ENCODE peak calls at places on chromosomes 16 and 17, in four cellular contexts. One of them, this sample, is unnamed.

GRCh38 chr16:66954097-66954659 is 6.9 kb upstream of the CES3 start:
- DNase-seq in CD8-positive, alpha-beta memory T cell: peak; percentile 77
- DNase-seq in DMS79 treated with DMSO at 0.1 percent for 48 hours: peak; percentile 27
- DNase-seq in cardiac fibroblast: peak; percentile 84
- DNase-seq in this sample: peak; percentile 52

GRCh38 chr17:45132569-45133463 is 501 bp upstream of the PLCD3 start:
- DNase-seq in cardiac fibroblast: peak; percentile 84
- DNase-seq in DMS79 treated with DMSO at 0.1 percent for 48 hours: peak; percentile 39
- DNase-seq in CD8-positive, alpha-beta memory T cell: peak; percentile 79
- DNase-seq in this sample: peak; percentile 79

GRCh38 chr17:76369804-76370203 is 14.6 kb upstream of the SPHK1 start:
- DNase-seq in cardiac fibroblast: no peak
- DNase-seq in DMS79 treated with DMSO at 0.1 percent for 48 hours: no peak
- DNase-seq in CD8-positive, alpha-beta memory T cell: no peak
- DNase-seq in this sample: no peak

GRCh38 chr16:66859397-66860068 is 15.3 kb downstream of the CA7 start:
- DNase-seq in cardiac fibroblast: no peak
- DNase-seq in DMS79 treated with DMSO at 0.1 percent for 48 hours: no peak
- DNase-seq in CD8-positive, alpha-beta memory T cell: no peak
- DNase-seq in this sample: no peak

GRCh38 chr16:57147381-57148191 is 38.3 kb downstream of the PSME3IP1 start:
- DNase-seq in CD8-positive, alpha-beta memory T cell: no peak
- DNase-seq in DMS79 treated with DMSO at 0.1 percent for 48 hours: no peak
- DNase-seq in cardiac fibroblast: peak; percentile 41
- DNase-seq in this sample: no peak

GRCh38 chr16:189604-190186 is 9.4 kb downstream of the HBQ1 start:
- DNase-seq in CD8-positive, alpha-beta memory T cell: no peak
- DNase-seq in cardiac fibroblast: no peak
- DNase-seq in DMS79 treated with DMSO at 0.1 percent for 48 hours: no peak
- DNase-seq in this sample: no peak

GRCh38 chr16:89958068-89958467 is 9.5 kb downstream of the DEF8 start:
- DNase-seq in DMS79 treated with DMSO at 0.1 percent for 48 hours: no peak
- DNase-seq in cardiac fibroblast: peak; percentile 24
- DNase-seq in CD8-positive, alpha-beta memory T cell: no peak
- DNase-seq in this sample: no peak

GRCh38 chr16:69386596-69386995 is 789 bp upstream of the TERF2 start:
- DNase-seq in cardiac fibroblast: no peak
- DNase-seq in DMS79 treated with DMSO at 0.1 percent for 48 hours: no peak
- DNase-seq in CD8-positive, alpha-beta memory T cell: no peak
- DNase-seq in this sample: no peak

GRCh38 chr17:66508896-66509843 is 206.8 kb downstream of the PRKCA start:
- DNase-seq in cardiac fibroblast: peak; percentile 77
- DNase-seq in CD8-positive, alpha-beta memory T cell: no peak
- DNase-seq in DMS79 treated with DMSO at 0.1 percent for 48 hours: peak; percentile 62
- DNase-seq in this sample: peak; percentile 73

GRCh38 chr16:72149676-72150464 is 22.1 kb downstream of the PMFBP1 start:
- DNase-seq in CD8-positive, alpha-beta memory T cell: no peak
- DNase-seq in DMS79 treated with DMSO at 0.1 percent for 48 hours: no peak
- DNase-seq in cardiac fibroblast: no peak
- DNase-seq in this sample: no peak

GRCh38 chr16:2528161-2529060 is 2.8 kb downstream of the CEMP1 start:
- DNase-seq in CD8-positive, alpha-beta memory T cell: no peak
- DNase-seq in DMS79 treated with DMSO at 0.1 percent for 48 hours: no peak
- DNase-seq in cardiac fibroblast: no peak
- DNase-seq in this sample: no peak

GRCh38 chr16:66462912-66463311 is 35.8 kb downstream of the BEAN1 start:
- DNase-seq in cardiac fibroblast: no peak
- DNase-seq in DMS79 treated with DMSO at 0.1 percent for 48 hours: no peak
- DNase-seq in CD8-positive, alpha-beta memory T cell: no peak
- DNase-seq in this sample: peak; percentile 48

GRCh38 chr17:51258756-51259573 is 884 bp downstream of the MBTD1 start:
- DNase-seq in cardiac fibroblast: peak; percentile 53
- DNase-seq in CD8-positive, alpha-beta memory T cell: peak; percentile 46
- DNase-seq in DMS79 treated with DMSO at 0.1 percent for 48 hours: no peak
- DNase-seq in this sample: no peak

GRCh38 chr16:20610192-20610891 is 34.2 kb upstream of the ACSM2B start:
- DNase-seq in DMS79 treated with DMSO at 0.1 percent for 48 hours: peak; percentile 90
- DNase-seq in CD8-positive, alpha-beta memory T cell: no peak
- DNase-seq in cardiac fibroblast: no peak
- DNase-seq in this sample: no peak

GRCh38 chr16:48041861-48042435 is 113.8 kb downstream of the ABCC12 start:
- DNase-seq in cardiac fibroblast: no peak
- DNase-seq in DMS79 treated with DMSO at 0.1 percent for 48 hours: peak; percentile 7
- DNase-seq in CD8-positive, alpha-beta memory T cell: no peak
- DNase-seq in this sample: no peak

GRCh38 chr17:48470388-48471034 is 40.5 kb upstream of the SKAP1 start:
- DNase-seq in CD8-positive, alpha-beta memory T cell: no peak
- DNase-seq in DMS79 treated with DMSO at 0.1 percent for 48 hours: no peak
- DNase-seq in cardiac fibroblast: peak; percentile 31
- DNase-seq in this sample: peak; percentile 60

GRCh38 chr17:69405096-69405495 is 9.4 kb upstream of the MAP2K6 start:
- DNase-seq in cardiac fibroblast: no peak
- DNase-seq in CD8-positive, alpha-beta memory T cell: no peak
- DNase-seq in DMS79 treated with DMSO at 0.1 percent for 48 hours: no peak
- DNase-seq in this sample: no peak